ENCODE peak calls at places on chromosomes 6 and 20, in four cellular contexts. One of them, this sample, is unnamed.

GRCh38 chr6:69593706-69594105 is 203.1 kb downstream of the LMBRD1 start:
- DNase-seq in heart left ventricle: no peak
- DNase-seq in mammary epithelial cell: no peak
- DNase-seq in left ventricle myocardium inferior: no peak
- DNase-seq in this sample: no peak

GRCh38 chr20:23257106-23257761 is 93.4 kb upstream of the NXT1 start:
- DNase-seq in mammary epithelial cell: peak
- DNase-seq in left ventricle myocardium inferior: no peak
- DNase-seq in heart left ventricle: no peak
- DNase-seq in this sample: no peak

GRCh38 chr20:24721891-24722530 is 227.1 kb upstream of the CST7 start:
- DNase-seq in heart left ventricle: no peak
- DNase-seq in left ventricle myocardium inferior: no peak
- DNase-seq in mammary epithelial cell: peak
- DNase-seq in this sample: no peak

GRCh38 chr6:66772785-66773184 is 1065.8 kb upstream of the EYS start:
- DNase-seq in left ventricle myocardium inferior: peak
- DNase-seq in heart left ventricle: no peak
- DNase-seq in mammary epithelial cell: no peak
- DNase-seq in this sample: peak

GRCh38 chr6:157314705-157315321 is 8.5 kb downstream of the TMEM242 start:
- DNase-seq in left ventricle myocardium inferior: no peak
- DNase-seq in heart left ventricle: no peak
- DNase-seq in mammary epithelial cell: peak
- DNase-seq in this sample: peak

GRCh38 chr6:24898607-24899133 is 37.1 kb downstream of the RIPOR2 start:
- DNase-seq in mammary epithelial cell: no peak
- DNase-seq in heart left ventricle: no peak
- DNase-seq in left ventricle myocardium inferior: no peak
- DNase-seq in this sample: no peak

GRCh38 chr20:51635680-51636079 is 93.2 kb upstream of the NFATC2 start:
- DNase-seq in heart left ventricle: no peak
- DNase-seq in mammary epithelial cell: no peak
- DNase-seq in left ventricle myocardium inferior: no peak
- DNase-seq in this sample: no peak

GRCh38 chr6:148432405-148433195 is 90.0 kb downstream of the SASH1 start:
- DNase-seq in left ventricle myocardium inferior: no peak
- DNase-seq in mammary epithelial cell: peak
- DNase-seq in heart left ventricle: no peak
- DNase-seq in this sample: peak

GRCh38 chr6:96015321-96015790 is 418 bp upstream of the FUT9 start:
- DNase-seq in left ventricle myocardium inferior: no peak
- DNase-seq in mammary epithelial cell: no peak
- DNase-seq in heart left ventricle: no peak
- DNase-seq in this sample: no peak

GRCh38 chr20:58374027-58374850 is 14.8 kb upstream of the VAPB start:
- DNase-seq in left ventricle myocardium inferior: no peak
- DNase-seq in heart left ventricle: no peak
- DNase-seq in mammary epithelial cell: no peak
- DNase-seq in this sample: no peak

GRCh38 chr6:119076173-119076965 is 2.1 kb downstream of the FAM184A start:
- DNase-seq in heart left ventricle: no peak
- DNase-seq in left ventricle myocardium inferior: no peak
- DNase-seq in mammary epithelial cell: no peak
- DNase-seq in this sample: no peak

GRCh38 chr6:141265748-141266647 is 866.7 kb upstream of the GJE1 start:
- DNase-seq in mammary epithelial cell: no peak
- DNase-seq in heart left ventricle: no peak
- DNase-seq in left ventricle myocardium inferior: no peak
- DNase-seq in this sample: no peak

GRCh38 chr6:75484535-75484934 is 9.1 kb downstream of the FILIP1 start:
- DNase-seq in left ventricle myocardium inferior: no peak
- DNase-seq in mammary epithelial cell: no peak
- DNase-seq in heart left ventricle: no peak
- DNase-seq in this sample: no peak

GRCh38 chr6:30311669-30312068 is 15.1 kb upstream of the TRIM39 start:
- DNase-seq in heart left ventricle: no peak
- DNase-seq in mammary epithelial cell: no peak
- DNase-seq in left ventricle myocardium inferior: no peak
- DNase-seq in this sample: no peak

GRCh38 chr6:26216015-26216885 is 129.0 kb downstream of the HFE start:
- DNase-seq in left ventricle myocardium inferior: no peak
- DNase-seq in mammary epithelial cell: peak
- DNase-seq in heart left ventricle: peak
- DNase-seq in this sample: peak

GRCh38 chr6:37006793-37007339 is 1.4 kb downstream of the FGD2 start:
- DNase-seq in heart left ventricle: no peak
- DNase-seq in left ventricle myocardium inferior: no peak
- DNase-seq in mammary epithelial cell: no peak
- DNase-seq in this sample: peak

GRCh38 chr6:12415980-12416598 is 125.9 kb downstream of the EDN1 start:
- DNase-seq in heart left ventricle: no peak
- DNase-seq in mammary epithelial cell: no peak
- DNase-seq in left ventricle myocardium inferior: no peak
- DNase-seq in this sample: no peak

GRCh38 chr6:112503210-112503609 is 156.1 kb downstream of the RFPL4B start:
- DNase-seq in heart left ventricle: no peak
- DNase-seq in mammary epithelial cell: no peak
- DNase-seq in left ventricle myocardium inferior: no peak
- DNase-seq in this sample: no peak

GRCh38 chr20:35434085-35435005 is 3.7 kb downstream of the GDF5 start:
- DNase-seq in left ventricle myocardium inferior: peak
- DNase-seq in mammary epithelial cell: no peak
- DNase-seq in heart left ventricle: peak
- DNase-seq in this sample: peak
- H3K4me3 ChIP-seq in left ventricle myocardium inferior: no peak
- H3K4me3 ChIP-seq in mammary epithelial cell: no peak
- H3K4me3 ChIP-seq in heart left ventricle: no peak
- H3K4me3 ChIP-seq in this sample: peak

GRCh38 chr6:53331678-53332077 is 17.1 kb downstream of the ELOVL5 start:
- DNase-seq in mammary epithelial cell: no peak
- DNase-seq in left ventricle myocardium inferior: no peak
- DNase-seq in heart left ventricle: no peak
- DNase-seq in this sample: no peak

GRCh38 chr6:53336070-53336469 is 12.7 kb downstream of the ELOVL5 start:
- DNase-seq in heart left ventricle: no peak
- DNase-seq in mammary epithelial cell: no peak
- DNase-seq in left ventricle myocardium inferior: no peak
- DNase-seq in this sample: no peak

GRCh38 chr6:53333439-53334408 is 15.0 kb downstream of the ELOVL5 start:
- DNase-seq in heart left ventricle: no peak
- DNase-seq in left ventricle myocardium inferior: no peak
- DNase-seq in mammary epithelial cell: no peak
- DNase-seq in this sample: no peak

GRCh38 chr6:53338304-53338703 is 10.4 kb downstream of the ELOVL5 start:
- DNase-seq in heart left ventricle: no peak
- DNase-seq in mammary epithelial cell: no peak
- DNase-seq in left ventricle myocardium inferior: no peak
- DNase-seq in this sample: no peak

GRCh38 chr6:53335224-53335994 is 13.3 kb downstream of the ELOVL5 start:
- DNase-seq in left ventricle myocardium inferior: no peak
- DNase-seq in mammary epithelial cell: peak
- DNase-seq in heart left ventricle: no peak
- DNase-seq in this sample: no peak
- H3K4me3 ChIP-seq in left ventricle myocardium inferior: peak
- H3K4me3 ChIP-seq in mammary epithelial cell: no peak
- H3K4me3 ChIP-seq in heart left ventricle: no peak
- H3K4me3 ChIP-seq in this sample: no peak

DNA sequence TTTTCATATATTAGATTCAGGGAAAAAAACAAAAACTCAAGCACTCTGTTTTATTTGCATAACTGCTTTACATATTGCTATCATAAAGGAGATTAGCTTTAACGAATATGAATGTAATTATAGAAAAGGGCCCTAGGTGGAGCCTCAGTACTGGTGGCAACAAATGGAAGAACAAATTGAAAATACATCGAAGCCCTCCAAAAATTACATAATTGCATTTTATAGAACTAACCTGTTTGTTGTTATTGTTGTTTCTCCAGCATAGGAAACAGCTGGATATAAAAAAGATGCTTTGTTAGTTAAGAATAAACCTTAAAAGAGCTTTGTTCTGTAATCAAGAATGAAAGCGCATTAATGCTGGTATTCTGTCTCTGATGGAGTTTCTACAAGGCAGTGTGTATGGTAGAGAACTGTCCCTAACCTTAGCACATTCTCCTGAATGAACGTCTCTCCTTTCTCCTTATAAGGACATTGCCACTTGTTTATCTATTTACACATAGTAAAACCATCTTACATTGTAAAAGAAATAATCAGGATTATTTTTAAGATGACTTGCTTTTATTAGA is 33.7 kb upstream of the LCA5 start:
- DNase-seq in mammary epithelial cell: peak
- DNase-seq in left ventricle myocardium inferior: no peak
- DNase-seq in heart left ventricle: no peak
- DNase-seq in this sample: peak
- H3K4me3 ChIP-seq in mammary epithelial cell: no peak
- H3K4me3 ChIP-seq in left ventricle myocardium inferior: peak
- H3K4me3 ChIP-seq in heart left ventricle: no peak
- H3K4me3 ChIP-seq in this sample: no peak

DNA sequence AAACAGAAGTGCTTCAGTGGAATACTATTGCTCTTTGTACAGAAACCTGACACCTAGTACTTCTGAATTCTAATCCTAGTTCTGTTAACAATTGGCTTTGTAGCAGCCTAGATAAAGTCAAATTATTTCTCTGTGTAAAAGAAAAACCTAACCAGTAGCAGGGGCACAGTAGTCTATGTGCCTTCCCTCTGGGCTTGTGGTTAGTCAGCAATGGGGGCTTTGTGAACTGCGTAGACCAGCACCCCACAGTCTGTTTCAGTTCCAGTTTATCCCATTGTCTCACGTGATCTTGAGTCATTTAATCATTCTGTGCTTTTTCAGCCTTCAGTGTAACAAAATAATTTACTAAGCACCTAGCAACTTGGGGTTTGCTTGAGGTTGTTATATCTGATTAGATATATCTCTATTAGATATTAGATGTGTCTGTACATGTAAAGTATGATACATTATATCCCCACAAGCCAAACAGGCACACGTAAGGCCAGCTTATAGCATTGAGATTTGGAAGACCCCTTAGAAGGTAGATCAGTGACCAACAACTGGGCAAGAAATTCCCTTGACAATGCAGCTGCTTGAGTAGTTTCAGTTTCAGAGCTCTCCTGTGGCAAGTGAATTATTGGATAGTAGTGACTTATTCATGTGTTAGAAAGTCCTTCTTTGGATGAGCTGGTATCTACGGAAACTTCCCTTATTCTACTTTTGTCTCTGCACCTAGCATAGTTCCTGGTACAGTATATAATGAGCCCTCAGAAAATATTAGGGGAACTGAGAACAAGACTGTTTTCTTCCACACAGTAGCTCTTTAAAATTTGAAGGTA is 27.9 kb upstream of the CCR6 start:
- DNase-seq in left ventricle myocardium inferior: no peak
- DNase-seq in heart left ventricle: no peak
- DNase-seq in mammary epithelial cell: no peak
- DNase-seq in this sample: no peak
- H3K4me3 ChIP-seq in left ventricle myocardium inferior: no peak
- H3K4me3 ChIP-seq in heart left ventricle: no peak
- H3K4me3 ChIP-seq in mammary epithelial cell: no peak
- H3K4me3 ChIP-seq in this sample: no peak

GRCh38 chr20:11445161-11445560 is 472.5 kb upstream of the BTBD3 start:
- DNase-seq in left ventricle myocardium inferior: no peak
- DNase-seq in mammary epithelial cell: no peak
- DNase-seq in heart left ventricle: no peak
- DNase-seq in this sample: no peak
- H3K4me3 ChIP-seq in left ventricle myocardium inferior: no peak
- H3K4me3 ChIP-seq in mammary epithelial cell: no peak
- H3K4me3 ChIP-seq in heart left ventricle: no peak
- H3K4me3 ChIP-seq in this sample: no peak

GRCh38 chr20:21294755-21295154 is 8.4 kb upstream of the XRN2 start:
- DNase-seq in heart left ventricle: no peak
- DNase-seq in left ventricle myocardium inferior: no peak
- DNase-seq in mammary epithelial cell: no peak
- DNase-seq in this sample: no peak
- H3K4me3 ChIP-seq in heart left ventricle: no peak
- H3K4me3 ChIP-seq in left ventricle myocardium inferior: no peak
- H3K4me3 ChIP-seq in mammary epithelial cell: no peak
- H3K4me3 ChIP-seq in this sample: no peak

GRCh38 chr6:52305385-52305784 is 20.8 kb upstream of the MCM3 start:
- DNase-seq in left ventricle myocardium inferior: no peak
- DNase-seq in mammary epithelial cell: no peak
- DNase-seq in heart left ventricle: no peak
- DNase-seq in this sample: no peak

GRCh38 chr6:52304917-52305316 is 20.4 kb upstream of the MCM3 start:
- DNase-seq in mammary epithelial cell: no peak
- DNase-seq in heart left ventricle: no peak
- DNase-seq in left ventricle myocardium inferior: no peak
- DNase-seq in this sample: peak

GRCh38 chr6:52307900-52308372 is 23.4 kb upstream of the MCM3 start:
- DNase-seq in heart left ventricle: no peak
- DNase-seq in mammary epithelial cell: no peak
- DNase-seq in left ventricle myocardium inferior: no peak
- DNase-seq in this sample: no peak

GRCh38 chr6:52305948-52306767 is 21.6 kb upstream of the MCM3 start:
- DNase-seq in left ventricle myocardium inferior: no peak
- DNase-seq in mammary epithelial cell: no peak
- DNase-seq in heart left ventricle: no peak
- DNase-seq in this sample: no peak

GRCh38 chr6:52306972-52307849 is 22.7 kb upstream of the MCM3 start:
- DNase-seq in mammary epithelial cell: no peak
- DNase-seq in left ventricle myocardium inferior: peak
- DNase-seq in heart left ventricle: no peak
- DNase-seq in this sample: no peak
- H3K4me3 ChIP-seq in mammary epithelial cell: no peak
- H3K4me3 ChIP-seq in left ventricle myocardium inferior: no peak
- H3K4me3 ChIP-seq in heart left ventricle: no peak
- H3K4me3 ChIP-seq in this sample: no peak